ENCODE peak calls at places on chromosomes 7 and 10, in six cellular contexts. K is uterus, J is kidney epithelial cell, P is GM12865, B is cardiac muscle cell, L is testis. X is an unnamed sample.

GRCh38 chr10:5959581-5960069 is 17.7 kb downstream of the IL15RA start:
- DNase-seq in L (peak; percentile 36), K (peak; percentile 11), J (no peak), B (no peak), P (no peak), X (no peak)

GRCh38 chr10:62373995-62374861 is at the start of gene ZNF365:
- DNase-seq in P (peak; percentile 2), B (peak; percentile 67), J (no peak), K (peak; percentile 20), L (no peak), X (no peak)

GRCh38 chr10:132891994-132892393 is 50.4 kb downstream of the CFAP46 start:
- DNase-seq in P (no peak), L (no peak), K (peak; percentile 12), B (peak; percentile 91), J (no peak), X (no peak)

GRCh38 chr10:33799281-33799943 is 464.9 kb upstream of the NRP1 start:
- DNase-seq in L (no peak), J (no peak), B (peak; percentile 34), K (no peak), P (no peak), X (no peak)

GRCh38 chr7:100801833-100802568 is 25.3 kb downstream of the EPHB4 start:
- DNase-seq in K (peak; percentile 75), P (no peak), J (peak; percentile 70), B (no peak), L (peak; percentile 80), X (no peak)

GRCh38 chr7:30041526-30042269 is 13.5 kb downstream of the PLEKHA8 start:
- DNase-seq in K (no peak), B (no peak), L (no peak), J (no peak), P (no peak), X (no peak)

GRCh38 chr7:68176974-68177373 is 1180.3 kb downstream of the TYW1 start:
- DNase-seq in L (peak; percentile 80), J (no peak), B (peak; percentile 83), K (no peak), P (peak; percentile 31), X (no peak)

GRCh38 chr10:102310356-102311024 is 65.2 kb downstream of the GBF1 start:
- DNase-seq in J (peak; percentile 78), K (no peak), P (no peak), B (no peak), L (no peak), X (no peak)

GRCh38 chr7:124898523-124898922 is 31.1 kb downstream of the POT1 start:
- DNase-seq in J (no peak), L (no peak), K (no peak), B (no peak), P (no peak), X (no peak)

GRCh38 chr7:111508387-111508786 is 53.9 kb downstream of the IMMP2L start:
- DNase-seq in K (no peak), B (no peak), P (no peak), L (no peak), J (no peak), X (no peak)

GRCh38 chr10:23314835-23315239 is 29.8 kb downstream of the C10orf67 start:
- DNase-seq in L (peak; percentile 62), K (no peak), J (peak; percentile 73), B (peak; percentile 82), P (peak; percentile 77), X (no peak)

GRCh38 chr10:75244487-75245353 is 9.0 kb upstream of the COMTD1 start:
- DNase-seq in P (no peak), K (no peak), L (no peak), J (no peak), B (no peak), X (no peak)

GRCh38 chr10:86759073-86759672 is 2.8 kb downstream of the BMPR1A start:
- DNase-seq in K (no peak), J (no peak), B (no peak), P (no peak), L (no peak), X (no peak)

GRCh38 chr10:484441-484924 is 205.0 kb downstream of the DIP2C start:
- DNase-seq in L (no peak), K (no peak), P (peak; percentile 62), J (no peak), B (peak; percentile 15), X (no peak)

GRCh38 chr7:100693312-100694195 is 496 bp downstream of the GIGYF1 start:
- DNase-seq in P (no peak), K (no peak), B (peak; percentile 63), L (no peak), J (no peak), X (no peak)

GRCh38 chr10:71835671-71836593 is 15.1 kb downstream of the PSAP start:
- DNase-seq in P (peak; percentile 98), K (peak; percentile 71), L (peak; percentile 66), J (peak; percentile 89), B (peak; percentile 46), X (peak; percentile 86)

GRCh38 chr7:23472556-23472955 is 2.3 kb upstream of the IGF2BP3 start:
- DNase-seq in J (no peak), K (no peak), P (no peak), B (no peak), L (no peak), X (no peak)
- H3K4me3 ChIP-seq in J (no peak overlapping the region), K (no peak overlapping the region), P (peak overlapping the region; percentile 98), B (peak overlapping the region; percentile 72), L (no peak overlapping the region), X (peak overlapping the region; percentile 90)

GRCh38 chr7:51034531-51035264 is 252.0 kb upstream of the GRB10 start:
- DNase-seq in B (no peak), P (no peak), L (no peak), K (no peak), J (peak; percentile 53), X (no peak)

GRCh38 chr7:51031791-51032484 is 249.2 kb upstream of the GRB10 start:
- DNase-seq in B (no peak), K (no peak), L (no peak), P (no peak), J (no peak), X (no peak)

GRCh38 chr7:51038573-51038972 is 255.9 kb upstream of the GRB10 start:
- DNase-seq in K (no peak), P (no peak), L (no peak), B (no peak), J (no peak), X (no peak)

GRCh38 chr7:51033722-51034530 is 251.2 kb upstream of the GRB10 start:
- DNase-seq in K (no peak), P (no peak), B (peak; percentile 84), L (no peak), J (no peak), X (no peak)

DNA sequence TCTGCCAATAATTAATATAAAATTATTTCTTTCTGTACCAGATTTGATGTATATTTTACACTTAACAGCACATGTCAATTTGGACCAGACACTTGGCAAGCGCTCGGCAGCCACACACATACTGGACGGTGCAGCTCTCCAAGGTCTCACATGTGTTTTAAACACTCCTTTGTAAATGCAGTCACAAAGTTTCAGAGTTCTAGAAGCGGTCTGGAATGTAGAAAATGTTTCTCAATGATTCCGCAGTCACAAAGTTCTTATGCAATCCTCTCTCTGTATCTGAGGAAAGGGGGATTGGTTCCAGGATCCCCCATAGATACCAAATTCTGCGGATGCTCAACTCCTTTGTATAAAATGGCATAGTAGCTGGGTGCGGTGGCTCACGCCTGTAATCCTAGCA is 253.0 kb upstream of the GRB10 start:
- DNase-seq in B (no peak), J (no peak), K (no peak), L (no peak), P (no peak), X (no peak)
- TF ChIP-seq CTCF in B (no peak), J (no peak), K (no peak), L (no peak), P (no peak), X (no peak)

GRCh38 chr10:124592736-124593430 is 131.3 kb downstream of the LHPP start:
- DNase-seq in B (no peak), L (no peak), K (no peak), P (no peak), J (no peak), X (no peak)

GRCh38 chr10:124590216-124591122 is 128.8 kb downstream of the LHPP start:
- DNase-seq in K (no peak), J (no peak), P (no peak), B (no peak), L (no peak), X (no peak)

GRCh38 chr10:124591123-124591495 is 129.5 kb downstream of the LHPP start:
- DNase-seq in K (no peak), J (no peak), P (no peak), B (no peak), L (no peak), X (no peak)

GRCh38 chr10:124593431-124593985 is 131.9 kb downstream of the LHPP start:
- DNase-seq in B (no peak), J (no peak), P (no peak), K (no peak), L (no peak), X (no peak)

DNA sequence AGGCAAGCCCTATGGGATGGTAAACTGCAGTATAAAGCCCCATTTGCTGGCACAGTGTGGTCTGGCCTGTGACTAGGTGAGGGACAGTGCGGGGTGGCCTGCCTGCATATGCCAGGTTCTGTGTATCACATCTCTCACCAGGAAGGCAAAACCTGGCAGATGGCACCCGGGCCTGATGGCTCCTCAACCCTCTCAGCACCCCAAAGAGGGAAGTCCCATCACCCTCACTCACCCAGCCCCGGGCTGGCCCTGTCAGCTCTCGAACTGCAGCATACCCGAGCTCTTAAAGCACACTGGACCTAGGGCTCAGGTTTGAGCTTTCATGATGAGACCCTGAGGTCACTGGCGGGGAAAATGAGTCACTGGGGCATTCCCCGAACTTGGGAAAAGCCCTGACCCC is 130.5 kb downstream of the LHPP start:
- DNase-seq in B (no peak), J (no peak), P (no peak), K (no peak), L (no peak), X (no peak)
- H3K4me3 ChIP-seq in B (no peak overlapping the region), J (no peak overlapping the region), P (no peak overlapping the region), K (no peak overlapping the region), L (no peak overlapping the region), X (no peak overlapping the region)

DNA sequence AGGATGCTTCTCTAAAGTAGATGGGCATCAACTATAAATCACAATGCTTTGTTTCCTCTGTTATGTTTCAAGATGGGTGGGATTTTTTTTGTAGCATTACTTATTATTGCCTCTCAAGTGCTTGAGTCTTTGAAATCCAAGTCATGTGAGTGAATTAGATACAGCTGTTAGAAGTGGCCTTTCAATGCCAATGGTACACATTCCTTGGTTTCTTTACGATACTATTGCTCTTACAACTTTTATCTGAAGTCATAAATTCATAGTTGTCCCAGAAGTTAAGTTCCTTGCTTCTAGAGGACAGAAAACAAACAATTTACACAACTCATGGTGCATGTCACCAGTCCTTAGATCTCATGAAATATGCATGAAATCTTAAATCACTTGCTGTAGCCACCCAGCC is 15.5 kb downstream of the CFTR start:
- DNase-seq in L (no peak), J (no peak), B (no peak), P (no peak), K (no peak), X (no peak)
- TF ChIP-seq CTCF in L (no peak), J (no peak), B (no peak), P (no peak), K (no peak), X (no peak)

GRCh38 chr10:110268931-110269640 is 35.6 kb downstream of the SMNDC1 start:
- DNase-seq in J (no peak), K (no peak), B (no peak), L (no peak), P (no peak), X (no peak)
- H3K4me3 ChIP-seq in J (no peak overlapping the region), K (no peak overlapping the region), B (no peak overlapping the region), L (no peak overlapping the region), P (no peak overlapping the region), X (no peak overlapping the region)